ENCODE peak calls at places on chromosomes 13 and 19, in nine cellular contexts. L, B, V, W, T, G, J, P and O are unnamed samples.

GRCh38 chr13:110629735-110630134 is 14.4 kb downstream of the NAXD start:
- DNase-seq in V (no peak), G (no peak), P (peak; percentile 21), W (no peak), T (no peak), J (no peak), B (no peak), L (no peak), O (no peak)

GRCh38 chr19:10368101-10368803 is 12.1 kb downstream of the TYK2 start:
- DNase-seq in W (no peak), J (no peak), B (no peak), V (no peak), T (no peak), G (no peak), L (no peak), P (no peak), O (peak; percentile 31)

GRCh38 chr13:113852536-113853517 is 11.0 kb downstream of the GAS6 start:
- DNase-seq in P (no peak), T (no peak), G (no peak), B (no peak), J (no peak), L (no peak), V (no peak), W (no peak), O (no peak)

GRCh38 chr19:18224525-18225354 is 1.5 kb downstream of the PDE4C start:
- DNase-seq in T (peak; percentile 76), B (peak; percentile 80), G (peak; percentile 99), P (peak; percentile 95), W (peak; percentile 84), L (peak; percentile 97), V (peak; percentile 97), J (peak; percentile 96), O (peak; percentile 99)

GRCh38 chr13:111398196-111398595 is 77.8 kb downstream of the TEX29 start:
- DNase-seq in G (no peak), T (no peak), P (no peak), L (no peak), J (no peak), V (no peak), W (no peak), B (no peak), O (no peak)

GRCh38 chr19:35513231-35513974 is at the start of gene DMKN:
- DNase-seq in V (no peak), B (no peak), L (peak; percentile 87), P (no peak), T (no peak), J (no peak), W (no peak), G (peak; percentile 71), O (peak; percentile 14)

GRCh38 chr19:11322269-11323024 is 17.0 kb downstream of the RAB3D start:
- DNase-seq in J (no peak), G (no peak), T (no peak), P (no peak), B (no peak), W (no peak), V (no peak), L (no peak), O (no peak)

GRCh38 chr19:29294343-29294811 is 81.4 kb upstream of the UQCRFS1 start:
- DNase-seq in V (no peak), G (no peak), T (no peak), J (no peak), L (no peak), W (no peak), B (no peak), P (no peak), O (no peak)

GRCh38 chr19:41225238-41226052 is 6.4 kb downstream of the AXL start:
- DNase-seq in L (peak; percentile 92), P (no peak), B (peak; percentile 12), W (no peak), T (peak; percentile 30), J (no peak), V (peak; percentile 94), G (peak; percentile 100), O (peak; percentile 94)

GRCh38 chr13:48661112-48661511 is 7.4 kb downstream of the CYSLTR2 start:
- DNase-seq in P (no peak), B (no peak), G (no peak), V (no peak), T (no peak), W (no peak), J (no peak), L (no peak), O (no peak)

GRCh38 chr19:29837448-29837961 is 25.7 kb downstream of the CCNE1 start:
- DNase-seq in P (no peak), W (no peak), V (no peak), L (no peak), B (peak; percentile 40), J (peak; percentile 68), T (peak; percentile 24), G (no peak), O (no peak)

GRCh38 chr19:3816566-3817218 is 30.5 kb upstream of the MATK start:
- DNase-seq in L (no peak), T (no peak), B (no peak), G (no peak), J (no peak), V (no peak), W (no peak), P (no peak), O (no peak)